ENCODE peak calls at places on chromosome 10, in ten cellular contexts. One of them, this sample, is unnamed.
A peak's percentile ranks its signal among the peaks of the same experiment; 100 is the strongest.

GRCh38 chr10:62459072-62459471 is 84.9 kb downstream of the ZNF365 start:
- DNase-seq in left ventricle myocardium inferior: no peak
- DNase-seq in astrocyte of the spinal cord: peak; percentile 37
- DNase-seq in LoVo: no peak
- DNase-seq in MV-4-11: no peak
- DNase-seq in nephron progenitor cell: no peak
- DNase-seq in cardiac septum: no peak
- DNase-seq in activated naive CD8-positive, alpha-beta T cell treated with anti-CD3 and anti-CD28 coated beads, Interleukin-2, amount 50 U/mL, for 24 hours: no peak
- DNase-seq in astrocyte: peak; percentile 59
- DNase-seq in non-pigmented ciliary epithelial cell: no peak
- DNase-seq in this sample: peak; percentile 88

GRCh38 chr10:88256013-88256680 is 327.0 kb downstream of the RNLS start:
- DNase-seq in astrocyte of the spinal cord: peak; percentile 11
- DNase-seq in left ventricle myocardium inferior: peak; percentile 73
- DNase-seq in cardiac septum: no peak
- DNase-seq in activated naive CD8-positive, alpha-beta T cell treated with anti-CD3 and anti-CD28 coated beads, Interleukin-2, amount 50 U/mL, for 24 hours: no peak
- DNase-seq in MV-4-11: no peak
- DNase-seq in nephron progenitor cell: no peak
- DNase-seq in LoVo: no peak
- DNase-seq in astrocyte: no peak
- DNase-seq in non-pigmented ciliary epithelial cell: no peak
- DNase-seq in this sample: no peak

GRCh38 chr10:23643396-23643795 is 204.5 kb downstream of the OTUD1 start:
- DNase-seq in cardiac septum: no peak
- DNase-seq in MV-4-11: peak; percentile 91
- DNase-seq in non-pigmented ciliary epithelial cell: no peak
- DNase-seq in LoVo: no peak
- DNase-seq in astrocyte of the spinal cord: no peak
- DNase-seq in astrocyte: no peak
- DNase-seq in activated naive CD8-positive, alpha-beta T cell treated with anti-CD3 and anti-CD28 coated beads, Interleukin-2, amount 50 U/mL, for 24 hours: no peak
- DNase-seq in left ventricle myocardium inferior: no peak
- DNase-seq in nephron progenitor cell: no peak
- DNase-seq in this sample: no peak

GRCh38 chr10:15419279-15419874 is 48.3 kb upstream of the FAM171A1 start:
- DNase-seq in astrocyte of the spinal cord: peak; percentile 60
- DNase-seq in LoVo: peak; percentile 48
- DNase-seq in cardiac septum: no peak
- DNase-seq in astrocyte: peak; percentile 13
- DNase-seq in nephron progenitor cell: peak; percentile 53
- DNase-seq in left ventricle myocardium inferior: no peak
- DNase-seq in MV-4-11: peak; percentile 0
- DNase-seq in activated naive CD8-positive, alpha-beta T cell treated with anti-CD3 and anti-CD28 coated beads, Interleukin-2, amount 50 U/mL, for 24 hours: peak; percentile 28
- DNase-seq in non-pigmented ciliary epithelial cell: no peak
- DNase-seq in this sample: no peak

GRCh38 chr10:112898540-112899395 is 51.3 kb upstream of the TCF7L2 start:
- DNase-seq in astrocyte: peak; percentile 74
- DNase-seq in astrocyte of the spinal cord: peak; percentile 67
- DNase-seq in nephron progenitor cell: peak; percentile 38
- DNase-seq in non-pigmented ciliary epithelial cell: no peak
- DNase-seq in LoVo: peak; percentile 82
- DNase-seq in left ventricle myocardium inferior: no peak
- DNase-seq in cardiac septum: no peak
- DNase-seq in MV-4-11: no peak
- DNase-seq in activated naive CD8-positive, alpha-beta T cell treated with anti-CD3 and anti-CD28 coated beads, Interleukin-2, amount 50 U/mL, for 24 hours: no peak
- DNase-seq in this sample: no peak

GRCh38 chr10:131896403-131896802 is 4.4 kb upstream of the PPP2R2D start:
- DNase-seq in MV-4-11: peak; percentile 84
- DNase-seq in nephron progenitor cell: no peak
- DNase-seq in left ventricle myocardium inferior: no peak
- DNase-seq in astrocyte: no peak
- DNase-seq in LoVo: no peak
- DNase-seq in cardiac septum: no peak
- DNase-seq in astrocyte of the spinal cord: no peak
- DNase-seq in activated naive CD8-positive, alpha-beta T cell treated with anti-CD3 and anti-CD28 coated beads, Interleukin-2, amount 50 U/mL, for 24 hours: no peak
- DNase-seq in non-pigmented ciliary epithelial cell: no peak
- DNase-seq in this sample: no peak

GRCh38 chr10:77532068-77532467 is 105.5 kb downstream of the KCNMA1 start:
- DNase-seq in left ventricle myocardium inferior: no peak
- DNase-seq in cardiac septum: no peak
- DNase-seq in LoVo: no peak
- DNase-seq in activated naive CD8-positive, alpha-beta T cell treated with anti-CD3 and anti-CD28 coated beads, Interleukin-2, amount 50 U/mL, for 24 hours: no peak
- DNase-seq in non-pigmented ciliary epithelial cell: peak; percentile 15
- DNase-seq in astrocyte: peak; percentile 82
- DNase-seq in MV-4-11: no peak
- DNase-seq in nephron progenitor cell: no peak
- DNase-seq in astrocyte of the spinal cord: peak; percentile 80
- DNase-seq in this sample: no peak

GRCh38 chr10:91493313-91493712 is 83.2 kb downstream of the HECTD2 start:
- DNase-seq in non-pigmented ciliary epithelial cell: no peak
- DNase-seq in LoVo: peak; percentile 50
- DNase-seq in cardiac septum: no peak
- DNase-seq in astrocyte of the spinal cord: peak; percentile 55
- DNase-seq in astrocyte: peak; percentile 43
- DNase-seq in activated naive CD8-positive, alpha-beta T cell treated with anti-CD3 and anti-CD28 coated beads, Interleukin-2, amount 50 U/mL, for 24 hours: no peak
- DNase-seq in left ventricle myocardium inferior: no peak
- DNase-seq in nephron progenitor cell: no peak
- DNase-seq in MV-4-11: peak; percentile 3
- DNase-seq in this sample: no peak

GRCh38 chr10:67075381-67076001 is 149.7 kb downstream of the LRRTM3 start:
- DNase-seq in activated naive CD8-positive, alpha-beta T cell treated with anti-CD3 and anti-CD28 coated beads, Interleukin-2, amount 50 U/mL, for 24 hours: no peak
- DNase-seq in LoVo: no peak
- DNase-seq in cardiac septum: no peak
- DNase-seq in left ventricle myocardium inferior: no peak
- DNase-seq in MV-4-11: no peak
- DNase-seq in astrocyte: no peak
- DNase-seq in nephron progenitor cell: no peak
- DNase-seq in non-pigmented ciliary epithelial cell: no peak
- DNase-seq in astrocyte of the spinal cord: no peak
- DNase-seq in this sample: no peak

GRCh38 chr10:62687230-62687748 is 117.2 kb upstream of the ADO start:
- DNase-seq in LoVo: no peak
- DNase-seq in astrocyte: peak; percentile 63
- DNase-seq in MV-4-11: peak; percentile 14
- DNase-seq in cardiac septum: no peak
- DNase-seq in astrocyte of the spinal cord: peak; percentile 10
- DNase-seq in left ventricle myocardium inferior: no peak
- DNase-seq in nephron progenitor cell: no peak
- DNase-seq in activated naive CD8-positive, alpha-beta T cell treated with anti-CD3 and anti-CD28 coated beads, Interleukin-2, amount 50 U/mL, for 24 hours: no peak
- DNase-seq in non-pigmented ciliary epithelial cell: no peak
- DNase-seq in this sample: no peak

GRCh38 chr10:32616438-32616837 is 170.5 kb downstream of the CCDC7 start:
- DNase-seq in astrocyte: no peak
- DNase-seq in nephron progenitor cell: no peak
- DNase-seq in non-pigmented ciliary epithelial cell: no peak
- DNase-seq in activated naive CD8-positive, alpha-beta T cell treated with anti-CD3 and anti-CD28 coated beads, Interleukin-2, amount 50 U/mL, for 24 hours: no peak
- DNase-seq in astrocyte of the spinal cord: no peak
- DNase-seq in left ventricle myocardium inferior: no peak
- DNase-seq in MV-4-11: peak; percentile 46
- DNase-seq in LoVo: no peak
- DNase-seq in cardiac septum: no peak
- DNase-seq in this sample: no peak

GRCh38 chr10:94299417-94299816 is 63.3 kb downstream of the NOC3L start:
- DNase-seq in activated naive CD8-positive, alpha-beta T cell treated with anti-CD3 and anti-CD28 coated beads, Interleukin-2, amount 50 U/mL, for 24 hours: peak; percentile 11
- DNase-seq in cardiac septum: no peak
- DNase-seq in left ventricle myocardium inferior: no peak
- DNase-seq in non-pigmented ciliary epithelial cell: no peak
- DNase-seq in LoVo: peak; percentile 32
- DNase-seq in astrocyte of the spinal cord: peak; percentile 80
- DNase-seq in MV-4-11: peak; percentile 73
- DNase-seq in nephron progenitor cell: no peak
- DNase-seq in astrocyte: peak; percentile 83
- DNase-seq in this sample: peak; percentile 63

GRCh38 chr10:24680647-24681475 is 42.8 kb downstream of the ARHGAP21 start:
- DNase-seq in cardiac septum: no peak
- DNase-seq in astrocyte of the spinal cord: peak; percentile 54
- DNase-seq in LoVo: peak; percentile 11
- DNase-seq in activated naive CD8-positive, alpha-beta T cell treated with anti-CD3 and anti-CD28 coated beads, Interleukin-2, amount 50 U/mL, for 24 hours: no peak
- DNase-seq in non-pigmented ciliary epithelial cell: peak; percentile 15
- DNase-seq in nephron progenitor cell: no peak
- DNase-seq in left ventricle myocardium inferior: no peak
- DNase-seq in MV-4-11: no peak
- DNase-seq in astrocyte: peak; percentile 72
- DNase-seq in this sample: no peak

GRCh38 chr10:124152781-124153600 is 59.6 kb upstream of the CHST15 start:
- DNase-seq in astrocyte of the spinal cord: peak; percentile 92
- DNase-seq in left ventricle myocardium inferior: peak; percentile 31
- DNase-seq in LoVo: peak; percentile 93
- DNase-seq in cardiac septum: peak; percentile 89
- DNase-seq in non-pigmented ciliary epithelial cell: peak; percentile 82
- DNase-seq in astrocyte: peak; percentile 95
- DNase-seq in nephron progenitor cell: no peak
- DNase-seq in MV-4-11: peak; percentile 36
- DNase-seq in activated naive CD8-positive, alpha-beta T cell treated with anti-CD3 and anti-CD28 coated beads, Interleukin-2, amount 50 U/mL, for 24 hours: peak; percentile 54
- DNase-seq in this sample: peak; percentile 83

GRCh38 chr10:2772791-2773644 is 294.3 kb upstream of the PFKP start:
- DNase-seq in LoVo: no peak
- DNase-seq in activated naive CD8-positive, alpha-beta T cell treated with anti-CD3 and anti-CD28 coated beads, Interleukin-2, amount 50 U/mL, for 24 hours: no peak
- DNase-seq in left ventricle myocardium inferior: no peak
- DNase-seq in non-pigmented ciliary epithelial cell: no peak
- DNase-seq in cardiac septum: no peak
- DNase-seq in MV-4-11: no peak
- DNase-seq in astrocyte: no peak
- DNase-seq in nephron progenitor cell: peak; percentile 36
- DNase-seq in astrocyte of the spinal cord: no peak
- DNase-seq in this sample: no peak

GRCh38 chr10:78977761-78978305 is 90.9 kb upstream of the ZMIZ1 start:
- DNase-seq in LoVo: no peak
- DNase-seq in left ventricle myocardium inferior: no peak
- DNase-seq in astrocyte: peak; percentile 79
- DNase-seq in astrocyte of the spinal cord: peak; percentile 72
- DNase-seq in nephron progenitor cell: no peak
- DNase-seq in activated naive CD8-positive, alpha-beta T cell treated with anti-CD3 and anti-CD28 coated beads, Interleukin-2, amount 50 U/mL, for 24 hours: no peak
- DNase-seq in cardiac septum: no peak
- DNase-seq in non-pigmented ciliary epithelial cell: no peak
- DNase-seq in MV-4-11: peak; percentile 84
- DNase-seq in this sample: no peak

GRCh38 chr10:89615105-89615504 is 29.9 kb downstream of the PANK1 start:
- DNase-seq in astrocyte: no peak
- DNase-seq in activated naive CD8-positive, alpha-beta T cell treated with anti-CD3 and anti-CD28 coated beads, Interleukin-2, amount 50 U/mL, for 24 hours: no peak
- DNase-seq in cardiac septum: no peak
- DNase-seq in left ventricle myocardium inferior: no peak
- DNase-seq in nephron progenitor cell: no peak
- DNase-seq in non-pigmented ciliary epithelial cell: no peak
- DNase-seq in MV-4-11: no peak
- DNase-seq in LoVo: no peak
- DNase-seq in astrocyte of the spinal cord: no peak
- DNase-seq in this sample: no peak

GRCh38 chr10:129877773-129878371 is 86.2 kb downstream of the EBF3 start:
- DNase-seq in cardiac septum: no peak
- DNase-seq in left ventricle myocardium inferior: no peak
- DNase-seq in LoVo: peak; percentile 14
- DNase-seq in astrocyte: no peak
- DNase-seq in non-pigmented ciliary epithelial cell: no peak
- DNase-seq in nephron progenitor cell: peak; percentile 27
- DNase-seq in activated naive CD8-positive, alpha-beta T cell treated with anti-CD3 and anti-CD28 coated beads, Interleukin-2, amount 50 U/mL, for 24 hours: peak; percentile 41
- DNase-seq in MV-4-11: peak; percentile 29
- DNase-seq in astrocyte of the spinal cord: no peak
- DNase-seq in this sample: no peak

GRCh38 chr10:6089334-6090219 is 743 bp downstream of the RBM17 start:
- DNase-seq in non-pigmented ciliary epithelial cell: no peak
- DNase-seq in astrocyte: peak; percentile 42
- DNase-seq in left ventricle myocardium inferior: no peak
- DNase-seq in nephron progenitor cell: peak; percentile 59
- DNase-seq in LoVo: peak; percentile 4
- DNase-seq in cardiac septum: no peak
- DNase-seq in MV-4-11: no peak
- DNase-seq in activated naive CD8-positive, alpha-beta T cell treated with anti-CD3 and anti-CD28 coated beads, Interleukin-2, amount 50 U/mL, for 24 hours: no peak
- DNase-seq in astrocyte of the spinal cord: no peak
- DNase-seq in this sample: no peak

GRCh38 chr10:98957801-98958200 is 277.9 kb downstream of the HPSE2 start:
- DNase-seq in LoVo: no peak
- DNase-seq in cardiac septum: no peak
- DNase-seq in MV-4-11: no peak
- DNase-seq in astrocyte of the spinal cord: no peak
- DNase-seq in non-pigmented ciliary epithelial cell: no peak
- DNase-seq in nephron progenitor cell: no peak
- DNase-seq in astrocyte: no peak
- DNase-seq in left ventricle myocardium inferior: no peak
- DNase-seq in activated naive CD8-positive, alpha-beta T cell treated with anti-CD3 and anti-CD28 coated beads, Interleukin-2, amount 50 U/mL, for 24 hours: no peak
- DNase-seq in this sample: no peak

GRCh38 chr10:24722131-24722675 is 1.5 kb downstream of the ARHGAP21 start:
- DNase-seq in astrocyte of the spinal cord: peak; percentile 50
- DNase-seq in cardiac septum: no peak
- DNase-seq in astrocyte: no peak
- DNase-seq in activated naive CD8-positive, alpha-beta T cell treated with anti-CD3 and anti-CD28 coated beads, Interleukin-2, amount 50 U/mL, for 24 hours: no peak
- DNase-seq in non-pigmented ciliary epithelial cell: no peak
- DNase-seq in MV-4-11: peak; percentile 33
- DNase-seq in nephron progenitor cell: no peak
- DNase-seq in LoVo: no peak
- DNase-seq in left ventricle myocardium inferior: no peak
- DNase-seq in this sample: no peak

GRCh38 chr10:98589007-98589406 is 142.3 kb upstream of the HPS1 start:
- DNase-seq in nephron progenitor cell: no peak
- DNase-seq in astrocyte: no peak
- DNase-seq in activated naive CD8-positive, alpha-beta T cell treated with anti-CD3 and anti-CD28 coated beads, Interleukin-2, amount 50 U/mL, for 24 hours: no peak
- DNase-seq in left ventricle myocardium inferior: no peak
- DNase-seq in LoVo: no peak
- DNase-seq in non-pigmented ciliary epithelial cell: no peak
- DNase-seq in astrocyte of the spinal cord: no peak
- DNase-seq in cardiac septum: no peak
- DNase-seq in MV-4-11: no peak
- DNase-seq in this sample: peak; percentile 35

GRCh38 chr10:109663122-109663521 is 260.2 kb downstream of the XPNPEP1 start:
- DNase-seq in left ventricle myocardium inferior: no peak
- DNase-seq in LoVo: no peak
- DNase-seq in nephron progenitor cell: no peak
- DNase-seq in astrocyte of the spinal cord: no peak
- DNase-seq in activated naive CD8-positive, alpha-beta T cell treated with anti-CD3 and anti-CD28 coated beads, Interleukin-2, amount 50 U/mL, for 24 hours: no peak
- DNase-seq in MV-4-11: no peak
- DNase-seq in astrocyte: no peak
- DNase-seq in cardiac septum: no peak
- DNase-seq in non-pigmented ciliary epithelial cell: no peak
- DNase-seq in this sample: no peak

GRCh38 chr10:129921801-129922597 is 42.1 kb downstream of the EBF3 start:
- DNase-seq in left ventricle myocardium inferior: peak; percentile 12
- DNase-seq in LoVo: no peak
- DNase-seq in astrocyte of the spinal cord: no peak
- DNase-seq in MV-4-11: no peak
- DNase-seq in nephron progenitor cell: no peak
- DNase-seq in astrocyte: no peak
- DNase-seq in cardiac septum: no peak
- DNase-seq in non-pigmented ciliary epithelial cell: no peak
- DNase-seq in activated naive CD8-positive, alpha-beta T cell treated with anti-CD3 and anti-CD28 coated beads, Interleukin-2, amount 50 U/mL, for 24 hours: no peak
- DNase-seq in this sample: no peak

GRCh38 chr10:116271593-116272496 is 1.2 kb downstream of the GFRA1 start:
- DNase-seq in MV-4-11: peak; percentile 52
- DNase-seq in cardiac septum: no peak
- DNase-seq in activated naive CD8-positive, alpha-beta T cell treated with anti-CD3 and anti-CD28 coated beads, Interleukin-2, amount 50 U/mL, for 24 hours: no peak
- DNase-seq in left ventricle myocardium inferior: peak; percentile 32
- DNase-seq in LoVo: no peak
- DNase-seq in non-pigmented ciliary epithelial cell: no peak
- DNase-seq in astrocyte of the spinal cord: no peak
- DNase-seq in nephron progenitor cell: peak; percentile 45
- DNase-seq in astrocyte: no peak
- DNase-seq in this sample: no peak

GRCh38 chr10:31315453-31315852 is 3.6 kb upstream of the ZEB1 start:
- DNase-seq in nephron progenitor cell: no peak
- DNase-seq in cardiac septum: no peak
- DNase-seq in activated naive CD8-positive, alpha-beta T cell treated with anti-CD3 and anti-CD28 coated beads, Interleukin-2, amount 50 U/mL, for 24 hours: no peak
- DNase-seq in non-pigmented ciliary epithelial cell: no peak
- DNase-seq in left ventricle myocardium inferior: no peak
- DNase-seq in LoVo: no peak
- DNase-seq in MV-4-11: no peak
- DNase-seq in astrocyte of the spinal cord: peak; percentile 81
- DNase-seq in astrocyte: peak; percentile 80
- DNase-seq in this sample: no peak

This sample was measured in HFF-Myc.